ENCODE peak calls at places on chromosomes 16 and 17, in six cellular contexts. One of them, this sample, is unnamed.

GRCh38 chr17:63274156-63274555 is 171.9 kb downstream of the CYB561 start:
- DNase-seq in CD8-positive, alpha-beta memory T cell: no peak
- DNase-seq in Ammon's horn: no peak
- DNase-seq in natural killer cell: no peak
- DNase-seq in dermis blood vessel endothelial cell: no peak
- DNase-seq in activated gamma-delta T cell treated with Interleukin-2 at 50 U/mL for 16 hours: no peak
- DNase-seq in this sample: no peak

GRCh38 chr17:72136692-72137550 is 16.1 kb downstream of the SOX9 start:
- DNase-seq in CD8-positive, alpha-beta memory T cell: no peak
- DNase-seq in Ammon's horn: no peak
- DNase-seq in natural killer cell: no peak
- DNase-seq in dermis blood vessel endothelial cell: no peak
- DNase-seq in activated gamma-delta T cell treated with Interleukin-2 at 50 U/mL for 16 hours: no peak
- DNase-seq in this sample: no peak

GRCh38 chr17:52287611-52288010 is 129.1 kb upstream of the CA10 start:
- DNase-seq in CD8-positive, alpha-beta memory T cell: no peak
- DNase-seq in Ammon's horn: no peak
- DNase-seq in natural killer cell: no peak
- DNase-seq in dermis blood vessel endothelial cell: no peak
- DNase-seq in activated gamma-delta T cell treated with Interleukin-2 at 50 U/mL for 16 hours: no peak
- DNase-seq in this sample: no peak

GRCh38 chr17:48016112-48016511 is 21.5 kb downstream of the COPZ2 start:
- DNase-seq in CD8-positive, alpha-beta memory T cell: no peak
- DNase-seq in Ammon's horn: no peak
- DNase-seq in natural killer cell: no peak
- DNase-seq in dermis blood vessel endothelial cell: no peak
- DNase-seq in activated gamma-delta T cell treated with Interleukin-2 at 50 U/mL for 16 hours: no peak
- DNase-seq in this sample: no peak

GRCh38 chr17:13359774-13360173 is 242.0 kb downstream of the HS3ST3A1 start:
- DNase-seq in CD8-positive, alpha-beta memory T cell: no peak
- DNase-seq in Ammon's horn: no peak
- DNase-seq in natural killer cell: no peak
- DNase-seq in dermis blood vessel endothelial cell: no peak
- DNase-seq in activated gamma-delta T cell treated with Interleukin-2 at 50 U/mL for 16 hours: no peak
- DNase-seq in this sample: no peak

GRCh38 chr16:84810518-84811273 is 9.1 kb upstream of the CRISPLD2 start:
- DNase-seq in CD8-positive, alpha-beta memory T cell: peak
- DNase-seq in Ammon's horn: no peak
- DNase-seq in natural killer cell: no peak
- DNase-seq in dermis blood vessel endothelial cell: no peak
- DNase-seq in activated gamma-delta T cell treated with Interleukin-2 at 50 U/mL for 16 hours: no peak
- DNase-seq in this sample: no peak

GRCh38 chr17:3505008-3505407 is 29.2 kb downstream of the ASPA start:
- DNase-seq in CD8-positive, alpha-beta memory T cell: no peak
- DNase-seq in Ammon's horn: no peak
- DNase-seq in natural killer cell: no peak
- DNase-seq in dermis blood vessel endothelial cell: no peak
- DNase-seq in activated gamma-delta T cell treated with Interleukin-2 at 50 U/mL for 16 hours: no peak
- DNase-seq in this sample: no peak

GRCh38 chr16:85486256-85486915 is 126.7 kb upstream of the GSE1 start:
- DNase-seq in CD8-positive, alpha-beta memory T cell: no peak
- DNase-seq in Ammon's horn: no peak
- DNase-seq in natural killer cell: no peak
- DNase-seq in dermis blood vessel endothelial cell: no peak
- DNase-seq in activated gamma-delta T cell treated with Interleukin-2 at 50 U/mL for 16 hours: no peak
- DNase-seq in this sample: no peak

GRCh38 chr17:73750975-73751374 is 106.7 kb upstream of the SDK2 start:
- DNase-seq in CD8-positive, alpha-beta memory T cell: no peak
- DNase-seq in Ammon's horn: no peak
- DNase-seq in natural killer cell: no peak
- DNase-seq in dermis blood vessel endothelial cell: no peak
- DNase-seq in activated gamma-delta T cell treated with Interleukin-2 at 50 U/mL for 16 hours: no peak
- DNase-seq in this sample: no peak

GRCh38 chr16:85471469-85472431 is 141.4 kb upstream of the GSE1 start:
- DNase-seq in CD8-positive, alpha-beta memory T cell: no peak
- DNase-seq in Ammon's horn: no peak
- DNase-seq in natural killer cell: no peak
- DNase-seq in dermis blood vessel endothelial cell: no peak
- DNase-seq in activated gamma-delta T cell treated with Interleukin-2 at 50 U/mL for 16 hours: no peak
- DNase-seq in this sample: no peak

GRCh38 chr17:58968662-58969061 is 138.0 kb downstream of the TRIM37 start:
- DNase-seq in CD8-positive, alpha-beta memory T cell: peak
- DNase-seq in Ammon's horn: no peak
- DNase-seq in natural killer cell: no peak
- DNase-seq in dermis blood vessel endothelial cell: no peak
- DNase-seq in activated gamma-delta T cell treated with Interleukin-2 at 50 U/mL for 16 hours: no peak
- DNase-seq in this sample: no peak

GRCh38 chr16:29784901-29785500 is 5.5 kb upstream of the KIF22 start:
- DNase-seq in CD8-positive, alpha-beta memory T cell: peak
- DNase-seq in Ammon's horn: peak
- DNase-seq in natural killer cell: peak
- DNase-seq in dermis blood vessel endothelial cell: peak
- DNase-seq in activated gamma-delta T cell treated with Interleukin-2 at 50 U/mL for 16 hours: peak
- DNase-seq in this sample: peak

This sample was measured in lung microvascular endothelial cell.